ENCODE peak calls at places on chromosomes 16 and 17, in six cellular contexts. E is colonic mucosa, B is A549, O is fibroblast of lung, G is HCT116, M is pancreas. R is an unnamed sample. For H3K9me3, the result is how much of the 10 kb centered on the place peaks cover.

GRCh38 chr17:1693339-1693738 is 8.7 kb upstream of the PRPF8 start:
- DNase-seq in M (no peak), G (no peak), E (no peak), O (peak), B (no peak), R (no peak)

GRCh38 chr16:88599092-88599733 is 29.0 kb downstream of the ZC3H18 start:
- DNase-seq in B (no peak), O (no peak), E (peak), M (no peak), G (no peak), R (peak)

GRCh38 chr17:45227101-45227591 is 5.5 kb downstream of the FMNL1 start:
- DNase-seq in M (no peak), O (no peak), B (no peak), E (peak), G (no peak), R (no peak)

GRCh38 chr17:40432864-40433528 is 10.3 kb upstream of the IGFBP4 start:
- DNase-seq in G (no peak), B (no peak), M (no peak), O (peak), E (no peak), R (no peak)

GRCh38 chr16:23107878-23108277 is 41.4 kb downstream of the USP31 start:
- DNase-seq in M (no peak), O (peak), E (no peak), G (no peak), B (no peak), R (no peak)

GRCh38 chr16:66069576-66069975 is 296.9 kb upstream of the CDH5 start:
- DNase-seq in E (no peak), O (no peak), M (no peak), B (no peak), G (no peak), R (no peak)

GRCh38 chr16:81723098-81723723 is 55.9 kb upstream of the PLCG2 start:
- DNase-seq in B (peak), G (peak), E (peak), O (peak), M (peak), R (no peak)

GRCh38 chr16:49332589-49333267 is 40.9 kb upstream of the C16orf78 start:
- DNase-seq in M (no peak), G (no peak), O (no peak), B (no peak), E (no peak), R (no peak)

GRCh38 chr16:67150058-67150832 is 553 bp downstream of the B3GNT9 start:
- DNase-seq in G (no peak), B (peak), E (peak), M (no peak), O (peak), R (peak)

GRCh38 chr16:77336637-77337036 is 98.2 kb downstream of the ADAMTS18 start:
- DNase-seq in E (no peak), G (no peak), B (no peak), O (no peak), M (no peak), R (no peak)

GRCh38 chr16:53465606-53466290 is 31.5 kb downstream of the RBL2 start:
- DNase-seq in G (peak), B (no peak), M (peak), O (peak), E (no peak), R (no peak)

GRCh38 chr17:39208893-39209292 is 8.8 kb downstream of the RPL19 start:
- DNase-seq in B (no peak), G (no peak), E (peak), O (no peak), M (no peak), R (no peak)

GRCh38 chr17:37820313-37821024 is 75.6 kb upstream of the HNF1B start:
- DNase-seq in E (no peak), M (no peak), G (no peak), B (no peak), O (peak), R (no peak)

GRCh38 chr17:48927978-48928716 is 16.5 kb downstream of the SNF8 start:
- DNase-seq in O (no peak), G (no peak), B (no peak), E (no peak), M (no peak), R (no peak)

GRCh38 chr17:19672009-19672837 is 23.7 kb downstream of the ALDH3A2 start:
- DNase-seq in E (peak), B (no peak), M (peak), G (no peak), O (peak), R (peak)

GRCh38 chr16:31093132-31093703 is 1.4 kb downstream of the VKORC1 start:
- DNase-seq in E (peak), G (no peak), B (no peak), O (peak), M (peak), R (peak)

GRCh38 chr16:6193718-6194117 is 1096.1 kb upstream of the EEF2KMT start:
- DNase-seq in O (peak), E (peak), G (no peak), M (no peak), B (no peak), R (no peak)

GRCh38 chr17:17732892-17733670 is 51.8 kb downstream of the RAI1 start:
- DNase-seq in B (no peak), E (no peak), O (peak), G (no peak), M (no peak), R (no peak)

GRCh38 chr17:78122221-78122990 is 6.1 kb downstream of the TMC6 start:
- DNase-seq in O (no peak), B (no peak), G (no peak), M (no peak), E (no peak), R (peak)

GRCh38 chr16:69329369-69330285 is 761 bp downstream of the PDF start:
- DNase-seq in G (no peak), O (peak), B (no peak), M (peak), E (peak), R (peak)

GRCh38 chr17:50133028-50133768 is 3.2 kb upstream of the SAMD14 start:
- DNase-seq in G (no peak), E (no peak), M (no peak), O (peak), B (no peak), R (peak)

GRCh38 chr16:23948949-23949392 is 113.2 kb downstream of the PRKCB start:
- DNase-seq in G (no peak), B (no peak), O (no peak), M (no peak), E (no peak), R (no peak)

GRCh38 chr16:47574091-47575054 is 113.2 kb downstream of the PHKB start:
- DNase-seq in M (no peak), G (no peak), O (peak), E (no peak), B (no peak), R (no peak)

GRCh38 chr17:69335018-69335417 is 8.1 kb upstream of the ABCA5 start:
- DNase-seq in G (peak), M (no peak), B (peak), O (peak), E (no peak), R (no peak)

GRCh38 chr16:56708821-56709685 is 20.9 kb upstream of the NUP93 start:
- DNase-seq in M (no peak), O (no peak), E (no peak), B (no peak), G (no peak), R (no peak)

GRCh38 chr17:66420961-66421371 is 118.6 kb downstream of the PRKCA start:
- DNase-seq in E (no peak), G (no peak), O (peak), B (no peak), M (no peak), R (no peak)

GRCh38 chr17:8959312-8959918 is 6.1 kb downstream of the PIK3R5 start:
- DNase-seq in M (no peak), B (no peak), G (no peak), O (no peak), E (no peak), R (no peak)

GRCh38 chr17:7613769-7614421 is 802 bp downstream of the FXR2 start:
- DNase-seq in E (no peak), G (no peak), B (no peak), O (peak), M (no peak), R (no peak)

GRCh38 chr17:49285716-49286115 is 55.1 kb upstream of the PHOSPHO1 start:
- DNase-seq in B (no peak), E (no peak), O (no peak), G (no peak), M (no peak), R (peak)

GRCh38 chr17:11869680-11870394 is 127.4 kb downstream of the ZNF18 start:
- DNase-seq in E (no peak), G (no peak), B (no peak), M (no peak), O (no peak), R (no peak)

GRCh38 chr17:35449371-35449931 is 885 bp upstream of the SLFN13 start:
- DNase-seq in M (no peak), B (no peak), E (no peak), G (no peak), O (peak), R (no peak)

GRCh38 chr16:73204359-73205152 is 156.6 kb upstream of the ZFHX3 start:
- DNase-seq in G (no peak), B (no peak), E (peak), O (no peak), M (peak), R (no peak)

GRCh38 chr17:67585077-67585602 is 132.6 kb upstream of the NOL11 start:
- DNase-seq in E (no peak), O (no peak), G (no peak), B (no peak), M (no peak), R (no peak)

DNA sequence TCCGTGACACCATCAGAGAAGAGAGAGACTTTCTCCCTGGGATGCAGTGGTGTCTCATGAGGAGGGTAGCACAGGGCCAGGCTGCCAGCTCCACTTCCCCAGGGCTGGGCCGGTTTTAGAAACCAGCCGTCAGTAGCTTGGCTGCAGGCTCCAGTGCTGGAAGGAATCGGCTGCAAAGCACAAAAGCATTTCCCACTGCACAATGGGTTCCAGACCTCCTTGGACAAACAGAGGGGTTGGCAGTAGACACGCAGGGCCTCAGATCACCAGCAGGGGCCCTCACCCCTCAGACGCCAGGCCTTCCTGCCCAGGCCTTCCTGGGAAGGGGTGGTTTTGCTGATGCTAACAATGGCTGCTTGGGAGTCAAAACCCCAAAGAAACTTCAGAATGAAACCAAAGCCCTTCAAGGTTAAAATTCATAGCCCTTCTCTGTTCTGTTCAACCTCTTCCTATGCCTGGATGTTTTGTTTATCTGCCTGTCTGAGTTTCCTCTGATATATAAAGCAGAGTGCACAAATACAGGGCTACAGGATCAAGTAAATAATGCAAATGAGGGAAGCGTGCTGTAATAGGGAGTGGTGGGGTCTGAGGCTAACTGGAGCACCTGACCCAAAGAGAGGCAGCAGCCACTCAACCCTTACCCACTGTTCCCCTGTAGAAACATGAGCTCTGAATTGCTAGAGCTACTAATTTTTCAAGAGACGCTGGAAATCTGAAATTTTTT is 26.2 kb downstream of the TEKT5 start:
- DNase-seq in B (peak), O (peak), M (no peak), G (no peak), E (no peak), R (peak)
- TF ChIP-seq CTCF in B (no peak), O (peak), M (no peak), G (peak), E (peak), R (peak)

GRCh38 chr16:82732461-82732860 is 105.7 kb downstream of the CDH13 start:
- DNase-seq in O (peak), B (no peak), M (no peak), E (no peak), G (no peak), R (no peak)
- H3K9me3 ChIP-seq in O (under half), B (under half), M (under half), E (under half), G (under half), R (under half)

GRCh38 chr16:78925071-78925714 is 675.3 kb downstream of the MAF start:
- DNase-seq in B (peak), O (no peak), E (peak), G (peak), M (peak), R (peak)
- TF ChIP-seq CTCF in B (peak), O (no peak), E (peak), G (peak), M (peak), R (peak)

DNA sequence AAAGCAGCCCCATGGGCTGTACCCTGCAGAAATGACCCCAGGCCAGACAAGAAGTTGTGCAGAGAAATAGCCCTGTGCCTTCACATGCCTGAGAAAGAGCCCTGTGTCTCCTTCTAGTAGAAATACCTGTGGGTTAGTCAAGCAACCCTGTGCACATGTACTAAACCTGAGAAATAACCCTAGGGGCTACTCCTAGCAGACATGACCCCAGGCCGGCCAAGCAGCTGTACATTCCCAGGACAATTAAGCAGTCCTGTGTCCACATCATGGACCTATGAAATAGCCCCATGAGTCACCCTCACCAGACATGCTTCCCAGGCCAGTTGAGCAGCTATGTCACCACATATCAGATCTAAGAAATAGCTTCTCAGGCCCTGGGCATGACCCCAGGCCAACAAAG is 519.7 kb upstream of the CA10 start:
- DNase-seq in E (no peak), G (no peak), B (no peak), M (peak), O (no peak), R (no peak)
- H3K9me3 ChIP-seq in E (under half), G (half or more), B (under half), M (under half), O (under half), R (under half)

GRCh38 chr16:22098538-22099255 is 6.4 kb downstream of the VWA3A start:
- DNase-seq in O (peak), E (no peak), B (peak), G (peak), M (no peak), R (no peak)

GRCh38 chr16:22093952-22094351 is 1.6 kb downstream of the VWA3A start:
- DNase-seq in B (no peak), G (no peak), O (no peak), M (no peak), E (no peak), R (no peak)

GRCh38 chr16:22103371-22103890 is 11.1 kb downstream of the VWA3A start:
- DNase-seq in O (no peak), B (no peak), M (no peak), E (no peak), G (no peak), R (no peak)

DNA sequence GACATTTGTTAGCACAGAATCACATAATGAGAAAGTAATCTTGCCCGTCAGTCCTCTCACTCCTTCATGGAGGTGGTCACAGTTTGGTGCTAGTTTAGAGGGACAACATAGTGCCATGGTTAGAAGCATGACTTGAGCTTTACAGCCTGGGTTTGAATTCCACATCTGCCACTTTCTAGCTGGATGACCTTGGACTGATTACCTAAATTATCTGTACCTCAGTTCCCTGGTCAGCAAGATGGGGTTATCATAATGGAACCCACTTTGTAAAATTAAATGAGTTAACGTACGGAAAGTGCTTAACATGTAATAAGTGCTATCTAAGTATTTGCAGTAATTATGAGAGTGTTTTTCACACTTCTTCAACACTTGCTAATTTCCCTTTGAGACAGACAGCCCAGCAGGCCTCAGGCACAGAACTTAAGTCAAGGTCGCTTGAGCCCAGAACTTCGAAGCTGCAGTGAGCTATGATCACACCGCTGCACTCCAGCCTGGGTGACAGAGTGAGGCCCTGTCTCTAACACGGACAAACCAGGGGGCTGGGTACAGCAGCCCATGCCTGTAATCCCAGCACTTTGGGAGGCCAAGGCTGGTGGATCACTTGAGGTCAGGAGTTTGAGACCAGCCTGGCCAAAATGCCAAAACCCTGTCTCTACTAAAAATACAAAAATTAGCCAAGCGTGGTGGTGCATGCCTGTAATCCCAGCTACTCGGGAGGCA is 7.1 kb downstream of the VWA3A start:
- DNase-seq in E (no peak), B (no peak), M (no peak), O (no peak), G (no peak), R (no peak)
- TF ChIP-seq CTCF in E (no peak), B (no peak), M (no peak), O (no peak), G (no peak), R (no peak)

GRCh38 chr16:35363510-35363909 is 1904.1 kb downstream of the TP53TG3F start:
- DNase-seq in M (no peak), G (no peak), E (no peak), B (no peak), O (no peak), R (no peak)

GRCh38 chr16:35370617-35371016 is 1911.2 kb downstream of the TP53TG3F start:
- DNase-seq in M (no peak), O (no peak), E (no peak), B (no peak), G (no peak), R (no peak)

GRCh38 chr16:35364263-35364662 is 1904.9 kb downstream of the TP53TG3F start:
- DNase-seq in B (no peak), O (no peak), E (no peak), G (no peak), M (no peak), R (no peak)

DNA sequence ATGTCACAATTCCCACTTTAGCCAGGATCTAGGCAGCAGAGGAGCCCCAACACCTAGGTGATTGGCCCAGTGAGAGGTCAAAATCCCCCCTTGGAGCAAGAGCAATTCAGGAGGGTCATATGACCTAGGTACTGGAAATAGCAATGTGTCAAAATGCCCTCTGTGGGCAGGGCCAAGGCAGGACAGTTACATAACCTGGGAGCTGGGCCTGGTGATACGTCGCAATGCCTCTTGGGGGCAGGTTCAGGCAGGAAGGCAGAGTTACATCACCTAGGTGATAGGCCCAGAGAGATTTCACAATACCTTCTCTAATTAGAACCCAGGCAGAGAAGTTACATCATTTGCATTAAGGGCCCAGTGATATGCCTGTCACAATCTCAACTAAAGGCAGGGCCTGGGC is 1906.3 kb downstream of the TP53TG3F start:
- DNase-seq in O (no peak), B (no peak), M (no peak), E (no peak), G (no peak), R (no peak)
- H3K9me3 ChIP-seq in O (under half), B (under half), M (under half), E (under half), G (under half), R (under half)